ENCODE peak calls at places on chromosomes 2 and 18, in nine cellular contexts. F is PC-3; E is foreskin keratinocyte; G is naive thymus-derived CD4-positive, alpha-beta T cell; D is tibial artery; T is uterus; K is WERI-Rb-1; J is psoas muscle; Y is cardiac muscle cell. Q is an unnamed sample.

GRCh38 chr18:32355896-32356295 is 114.8 kb downstream of the GAREM1 start:
- DNase-seq in F (no peak), E (no peak), G (no peak), D (no peak), T (no peak), K (no peak), J (no peak), Y (no peak), Q (no peak)

GRCh38 chr2:118477111-118477517 is 370.3 kb downstream of the EN1 start:
- DNase-seq in F (no peak), E (no peak), G (no peak), D (no peak), T (no peak), K (no peak), J (no peak), Y (no peak), Q (no peak)

GRCh38 chr2:211014376-211014775 is 458.0 kb downstream of the CPS1 start:
- DNase-seq in F (no peak), E (no peak), G (no peak), D (no peak), T (no peak), K (no peak), J (no peak), Y (no peak), Q (no peak)

GRCh38 chr2:143525536-143525935 is 396.3 kb downstream of the ARHGAP15 start:
- DNase-seq in F (no peak), E (no peak), G (no peak), D (no peak), T (no peak), K (no peak), J (no peak), Y (no peak), Q (no peak)

GRCh38 chr2:7013761-7014160 is 96.5 kb downstream of the RNF144A start:
- DNase-seq in F (peak; percentile 76), E (no peak), G (no peak), D (no peak), T (no peak), K (no peak), J (no peak), Y (no peak), Q (no peak)

GRCh38 chr2:26412091-26412673 is 10.5 kb downstream of the DRC1 start:
- DNase-seq in F (no peak), E (no peak), G (no peak), D (no peak), T (no peak), K (no peak), J (no peak), Y (no peak), Q (no peak)

GRCh38 chr2:210553371-210553770 is 3.0 kb upstream of the CPS1 start:
- DNase-seq in F (peak; percentile 22), E (no peak), G (no peak), D (no peak), T (no peak), K (no peak), J (no peak), Y (peak; percentile 30), Q (no peak)

GRCh38 chr2:105081006-105081701 is 43.3 kb downstream of the MRPS9 start:
- DNase-seq in F (no peak), E (no peak), G (no peak), D (no peak), T (no peak), K (no peak), J (no peak), Y (no peak), Q (peak; percentile 69)

GRCh38 chr18:42444349-42444748 is 489.3 kb downstream of the PIK3C3 start:
- DNase-seq in F (no peak), E (no peak), G (no peak), D (no peak), T (no peak), K (no peak), J (no peak), Y (no peak), Q (peak; percentile 46)

GRCh38 chr2:200306969-200307811 is 697 bp downstream of the SPATS2L start:
- DNase-seq in F (peak; percentile 46), E (no peak), G (peak; percentile 13), D (peak; percentile 23), T (peak; percentile 36), K (peak; percentile 38), J (peak; percentile 59), Y (peak; percentile 68), Q (peak; percentile 46)

GRCh38 chr2:39620067-39620466 is 45.6 kb upstream of the TMEM178A start:
- DNase-seq in F (peak; percentile 96), E (peak; percentile 44), G (peak; percentile 9), D (peak; percentile 74), T (peak; percentile 30), K (no peak), J (peak; percentile 33), Y (no peak), Q (peak; percentile 13)

GRCh38 chr18:10020176-10020575 is 106.4 kb downstream of the VAPA start:
- DNase-seq in F (peak; percentile 40), E (no peak), G (no peak), D (no peak), T (no peak), K (no peak), J (no peak), Y (no peak), Q (no peak)

GRCh38 chr2:8552264-8552913 is 129.5 kb upstream of the ID2 start:
- DNase-seq in F (no peak), E (no peak), G (no peak), D (no peak), T (no peak), K (no peak), J (no peak), Y (no peak), Q (no peak)

GRCh38 chr18:12422936-12423335 is 15.2 kb downstream of the PRELID3A start:
- DNase-seq in F (peak; percentile 23), E (no peak), G (no peak), D (no peak), T (no peak), K (peak; percentile 85), J (no peak), Y (no peak), Q (no peak)

DNA sequence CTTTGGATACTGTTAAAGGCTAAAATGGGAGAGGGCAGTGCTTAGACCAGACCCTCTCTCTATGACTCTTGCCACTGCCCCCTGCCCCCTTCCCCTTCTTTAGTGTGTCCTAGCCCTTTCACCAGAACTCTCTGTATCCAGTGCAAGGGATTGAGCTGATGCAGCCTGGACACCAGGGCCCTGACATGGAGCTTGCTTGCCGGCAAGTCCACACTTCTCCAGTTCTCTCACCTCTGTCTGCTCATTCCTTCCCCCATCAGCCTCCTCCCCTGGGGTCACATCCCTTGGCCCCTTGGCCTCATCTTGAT is 1.5 kb upstream of the WNT6 start:
- DNase-seq in F (no peak), E (no peak), G (no peak), D (no peak), T (no peak), K (no peak), J (no peak), Y (no peak), Q (no peak)
- H3K27me3 ChIP-seq in F (peaks cover 30% of the 10 kb centered on the region), E (peaks cover 84% of the 10 kb centered on the region), G (peaks cover 35% of the 10 kb centered on the region), D (no peaks in the 10 kb centered on the region), T (peaks cover 6% of the 10 kb centered on the region), K (peaks cover 18% of the 10 kb centered on the region), J (peaks cover 56% of the 10 kb centered on the region), Y (peaks cover 98% of the 10 kb centered on the region), Q (peaks cover 31% of the 10 kb centered on the region)

GRCh38 chr2:134718956-134719814 is at the start of gene TMEM163:
- DNase-seq in F (peak; percentile 40), E (no peak), G (no peak), D (no peak), T (no peak), K (peak; percentile 14), J (peak; percentile 17), Y (peak; percentile 75), Q (no peak)

GRCh38 chr2:134716716-134717585 is 1.8 kb downstream of the TMEM163 start:
- DNase-seq in F (no peak), E (no peak), G (no peak), D (no peak), T (no peak), K (no peak), J (no peak), Y (no peak), Q (no peak)

GRCh38 chr2:134717706-134718094 is 1.1 kb downstream of the TMEM163 start:
- DNase-seq in F (no peak), E (no peak), G (no peak), D (no peak), T (no peak), K (no peak), J (no peak), Y (peak; percentile 34), Q (no peak)

GRCh38 chr2:134715932-134716643 is 2.7 kb downstream of the TMEM163 start:
- DNase-seq in F (no peak), E (no peak), G (no peak), D (no peak), T (no peak), K (no peak), J (no peak), Y (no peak), Q (no peak)

GRCh38 chr2:134718095-134718955 is 475 bp downstream of the TMEM163 start:
- DNase-seq in F (no peak), E (no peak), G (peak; percentile 7), D (no peak), T (no peak), K (peak; percentile 16), J (peak; percentile 21), Y (peak; percentile 45), Q (peak; percentile 26)
- H3K27me3 ChIP-seq in F (peaks cover 21% of the 10 kb centered on the region), E (peaks cover 96% of the 10 kb centered on the region), G (peaks cover 6% of the 10 kb centered on the region), D (no peaks in the 10 kb centered on the region), T (peaks cover 16% of the 10 kb centered on the region), K (peaks cover 81% of the 10 kb centered on the region), J (peaks cover 68% of the 10 kb centered on the region), Y (peaks cover 77% of the 10 kb centered on the region), Q (peaks cover 68% of the 10 kb centered on the region)

DNA sequence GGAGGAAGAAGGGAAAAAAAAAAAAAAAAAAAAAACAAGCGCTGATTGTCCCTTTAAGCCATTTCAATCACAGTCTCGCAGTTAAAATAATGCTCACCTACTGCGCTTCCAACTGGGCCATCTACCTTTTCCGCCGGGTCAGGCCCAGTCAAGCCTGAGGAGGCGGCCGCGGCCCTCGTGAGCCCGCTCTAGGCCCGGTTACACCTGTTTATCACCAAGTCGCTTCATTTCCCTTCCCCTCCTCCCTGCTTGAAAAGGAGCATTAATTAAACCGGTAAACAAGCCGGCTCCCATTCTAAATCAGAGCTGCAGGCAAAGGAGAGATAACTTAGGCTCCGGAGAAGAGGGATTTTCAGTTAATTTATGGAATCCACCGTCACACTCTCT is 140.2 kb upstream of the SIX3 start:
- DNase-seq in F (no peak), E (no peak), G (no peak), D (no peak), T (no peak), K (no peak), J (no peak), Y (no peak), Q (no peak)
- H3K27me3 ChIP-seq in F (peaks cover 70% of the 10 kb centered on the region), E (peaks cover 95% of the 10 kb centered on the region), G (peaks cover 23% of the 10 kb centered on the region), D (no peaks in the 10 kb centered on the region), T (peaks cover 3% of the 10 kb centered on the region), K (no peaks in the 10 kb centered on the region), J (peaks cover 83% of the 10 kb centered on the region), Y (peaks cover 100% of the 10 kb centered on the region), Q (no peaks in the 10 kb centered on the region)

DNA sequence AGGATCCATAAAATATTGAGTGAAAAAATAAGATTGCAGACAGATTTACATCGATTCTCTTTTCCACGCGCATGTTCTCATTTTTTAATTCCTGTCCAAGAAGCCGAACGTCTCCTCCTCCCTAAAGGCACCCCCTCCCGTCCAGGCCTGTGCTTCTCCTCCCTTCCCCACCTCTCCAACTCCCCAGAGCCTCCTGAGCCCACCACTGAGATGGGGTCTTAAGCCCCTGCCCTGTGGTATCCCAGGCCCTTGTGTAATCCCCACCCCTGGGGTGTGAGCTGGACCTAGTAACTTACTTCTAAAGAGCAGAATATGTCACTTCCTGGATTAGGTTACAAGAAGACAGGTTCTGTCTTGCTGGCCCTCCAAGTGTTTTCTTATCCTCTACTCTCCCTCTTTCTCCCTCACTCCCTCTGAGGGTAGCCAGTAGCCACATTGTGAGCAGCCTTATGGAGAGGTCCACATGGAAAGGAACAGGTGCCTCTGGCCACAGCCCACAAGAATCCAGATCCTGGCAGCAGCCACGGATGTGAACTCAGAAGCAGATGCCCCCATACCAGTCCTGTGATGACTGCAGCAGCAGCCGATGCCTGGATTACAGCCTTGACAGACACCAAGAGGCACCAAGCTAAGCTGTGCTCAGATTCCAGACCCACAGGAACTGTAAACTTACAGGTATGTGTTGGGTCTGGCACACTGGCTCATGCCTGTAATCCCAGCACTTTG is 39.6 kb upstream of the OTOS start:
- DNase-seq in F (no peak), E (peak; percentile 16), G (no peak), D (no peak), T (no peak), K (no peak), J (no peak), Y (no peak), Q (no peak)
- H3K27me3 ChIP-seq in F (peaks cover 87% of the 10 kb centered on the region), E (peaks cover 25% of the 10 kb centered on the region), G (no peaks in the 10 kb centered on the region), D (no peaks in the 10 kb centered on the region), T (no peaks in the 10 kb centered on the region), K (no peaks in the 10 kb centered on the region), J (no peaks in the 10 kb centered on the region), Y (no peaks in the 10 kb centered on the region), Q (peaks cover 31% of the 10 kb centered on the region)

Q was measured in HAP-1.